ENCODE peak calls at places on chromosomes 5 and 9, in ten cellular contexts. O is upper lobe of right lung, X is DND-41, B is neural crest cell, R is neural progenitor cell, C is mucosa of descending colon, U is type B pancreatic cell, M is AG10803, W is lower leg skin, F is choroid plexus epithelial cell. N is an unnamed sample.

GRCh38 chr9:134691695-134692572 is 50.3 kb downstream of the COL5A1 start:
- DNase-seq in O (no peak), X (no peak), B (no peak), R (no peak), C (no peak), U (no peak), M (no peak), W (no peak), F (no peak), N (no peak)

GRCh38 chr9:71638627-71639026 is 129.7 kb downstream of the CEMIP2 start:
- DNase-seq in O (no peak), X (no peak), B (no peak), R (no peak), C (no peak), U (no peak), M (no peak), W (peak), F (peak), N (peak)

GRCh38 chr9:101462558-101462957 is 27.0 kb upstream of the ALDOB start:
- DNase-seq in O (no peak), X (no peak), B (no peak), R (peak), C (no peak), U (no peak), M (no peak), W (no peak), F (peak), N (no peak)

GRCh38 chr5:154811653-154812465 is 38.5 kb downstream of the FAXDC2 start:
- DNase-seq in O (peak), X (peak), B (peak), R (peak), C (peak), U (no peak), M (peak), W (no peak), F (peak), N (peak)

GRCh38 chr9:130311019-130311773 is 45.6 kb downstream of the HMCN2 start:
- DNase-seq in O (no peak), X (no peak), B (no peak), R (no peak), C (no peak), U (no peak), M (no peak), W (no peak), F (no peak), N (no peak)

GRCh38 chr5:68220914-68221313 is 5.4 kb downstream of the PIK3R1 start:
- DNase-seq in O (no peak), X (no peak), B (no peak), R (no peak), C (no peak), U (no peak), M (no peak), W (no peak), F (no peak), N (no peak)

GRCh38 chr5:126056851-126057622 is 366.2 kb upstream of the GRAMD2B start:
- DNase-seq in O (no peak), X (no peak), B (no peak), R (no peak), C (no peak), U (no peak), M (no peak), W (no peak), F (no peak), N (no peak)

GRCh38 chr5:116442095-116442534 is 132.5 kb downstream of the SEMA6A start:
- DNase-seq in O (no peak), X (no peak), B (no peak), R (no peak), C (peak), U (no peak), M (peak), W (no peak), F (peak), N (no peak)

GRCh38 chr9:5013379-5013778 is 28.3 kb downstream of the JAK2 start:
- DNase-seq in O (no peak), X (no peak), B (no peak), R (no peak), C (no peak), U (no peak), M (peak), W (peak), F (peak), N (no peak)

GRCh38 chr9:116334581-116335150 is 181.1 kb downstream of the PAPPA start:
- DNase-seq in O (no peak), X (no peak), B (peak), R (peak), C (no peak), U (no peak), M (no peak), W (no peak), F (no peak), N (no peak)

GRCh38 chr9:127981559-127982121 is 851 bp upstream of the EEIG1 start:
- DNase-seq in O (no peak), X (no peak), B (no peak), R (no peak), C (peak), U (no peak), M (no peak), W (no peak), F (no peak), N (no peak)

GRCh38 chr5:159779481-159779880 is 136.8 kb upstream of the ADRA1B start:
- DNase-seq in O (no peak), X (no peak), B (no peak), R (no peak), C (no peak), U (no peak), M (peak), W (no peak), F (no peak), N (no peak)

GRCh38 chr5:113255579-113256210 is 179.1 kb downstream of the TSSK1B start:
- DNase-seq in O (no peak), X (no peak), B (no peak), R (no peak), C (no peak), U (no peak), M (peak), W (no peak), F (peak), N (no peak)

GRCh38 chr5:68554566-68555279 is 339.2 kb downstream of the PIK3R1 start:
- DNase-seq in O (no peak), X (no peak), B (no peak), R (peak), C (peak), U (no peak), M (peak), W (peak), F (peak), N (no peak)

GRCh38 chr5:74357827-74358226 is 282.7 kb downstream of the ENC1 start:
- DNase-seq in O (no peak), X (no peak), B (no peak), R (no peak), C (no peak), U (no peak), M (no peak), W (no peak), F (no peak), N (no peak)

GRCh38 chr9:118330191-118330986 is 626.2 kb downstream of the TLR4 start:
- DNase-seq in O (no peak), X (no peak), B (no peak), R (peak), C (no peak), U (no peak), M (no peak), W (no peak), F (no peak), N (no peak)

GRCh38 chr5:35470866-35471265 is 146.8 kb upstream of the SPEF2 start:
- DNase-seq in O (no peak), X (no peak), B (no peak), R (no peak), C (no peak), U (no peak), M (peak), W (no peak), F (peak), N (no peak)

GRCh38 chr9:108270041-108270440 is 585.7 kb downstream of the ACTL7B start:
- DNase-seq in O (no peak), X (no peak), B (no peak), R (no peak), C (no peak), U (no peak), M (no peak), W (no peak), F (peak), N (no peak)

GRCh38 chr5:9604416-9604815 is 25.7 kb downstream of the TAS2R1 start:
- DNase-seq in O (no peak), X (no peak), B (no peak), R (no peak), C (no peak), U (no peak), M (no peak), W (no peak), F (no peak), N (no peak)

GRCh38 chr9:133467101-133467500 is 7.3 kb downstream of the CACFD1 start:
- DNase-seq in O (no peak), X (no peak), B (no peak), R (peak), C (peak), U (no peak), M (no peak), W (no peak), F (no peak), N (no peak)
- TF ChIP-seq CTCF in O (no peak), X (no peak), B (no peak), R (peak), C (no peak), U (peak), M (no peak), W (no peak), F (no peak), N (no peak)

DNA sequence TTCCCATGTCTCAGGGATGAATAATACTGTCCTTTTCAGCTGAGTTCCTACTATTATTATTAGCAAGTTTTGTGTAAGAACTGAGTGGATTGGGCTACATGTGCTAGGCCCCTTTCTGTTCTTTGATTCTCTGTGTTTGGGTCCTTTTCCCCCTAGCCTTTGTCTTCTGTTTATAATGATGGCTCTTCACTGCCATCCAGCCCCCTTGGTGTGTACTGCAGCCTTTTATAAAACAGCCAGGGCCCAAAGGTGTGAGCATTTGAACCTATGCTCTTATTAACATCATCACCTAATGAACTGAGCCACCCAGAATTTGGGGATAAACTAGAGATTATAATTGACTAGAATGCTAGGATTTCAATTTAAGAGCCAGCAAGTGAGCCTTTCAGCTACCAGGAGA is 52.6 kb downstream of the PLAC8L1 start:
- DNase-seq in O (no peak), X (no peak), B (no peak), R (peak), C (no peak), U (no peak), M (no peak), W (no peak), F (peak), N (peak)
- TF ChIP-seq CTCF in O (peak), X (peak), B (peak), R (peak), C (no peak), U (peak), M (peak), W (no peak), F (peak), N (no peak)

GRCh38 chr5:37839441-37840035 is 303 bp downstream of the GDNF start:
- DNase-seq in O (peak), X (no peak), B (peak), R (peak), C (no peak), U (peak), M (peak), W (peak), F (peak), N (no peak)
- TF ChIP-seq CTCF in O (no peak), X (no peak), B (no peak), R (no peak), C (no peak), U (no peak), M (no peak), W (no peak), F (no peak), N (no peak)

GRCh38 chr5:140118294-140118936 is 4.5 kb downstream of the PURA start:
- DNase-seq in O (no peak), X (no peak), B (no peak), R (no peak), C (no peak), U (no peak), M (peak), W (no peak), F (peak), N (no peak)

GRCh38 chr5:140117523-140117922 is 3.6 kb downstream of the PURA start:
- DNase-seq in O (no peak), X (no peak), B (no peak), R (no peak), C (no peak), U (no peak), M (no peak), W (no peak), F (no peak), N (no peak)

GRCh38 chr5:140115186-140115500 is 1.2 kb downstream of the PURA start:
- DNase-seq in O (no peak), X (no peak), B (no peak), R (no peak), C (no peak), U (no peak), M (no peak), W (no peak), F (no peak), N (no peak)

GRCh38 chr5:140114341-140115185 is 654 bp downstream of the PURA start:
- DNase-seq in O (peak), X (peak), B (peak), R (peak), C (peak), U (peak), M (peak), W (peak), F (peak), N (peak)

GRCh38 chr5:140116716-140117115 is 2.8 kb downstream of the PURA start:
- DNase-seq in O (no peak), X (no peak), B (no peak), R (no peak), C (no peak), U (no peak), M (no peak), W (no peak), F (no peak), N (no peak)
- TF ChIP-seq CTCF in O (no peak), X (no peak), B (peak), R (peak), C (no peak), U (peak), M (no peak), W (no peak), F (no peak), N (no peak)

DNA sequence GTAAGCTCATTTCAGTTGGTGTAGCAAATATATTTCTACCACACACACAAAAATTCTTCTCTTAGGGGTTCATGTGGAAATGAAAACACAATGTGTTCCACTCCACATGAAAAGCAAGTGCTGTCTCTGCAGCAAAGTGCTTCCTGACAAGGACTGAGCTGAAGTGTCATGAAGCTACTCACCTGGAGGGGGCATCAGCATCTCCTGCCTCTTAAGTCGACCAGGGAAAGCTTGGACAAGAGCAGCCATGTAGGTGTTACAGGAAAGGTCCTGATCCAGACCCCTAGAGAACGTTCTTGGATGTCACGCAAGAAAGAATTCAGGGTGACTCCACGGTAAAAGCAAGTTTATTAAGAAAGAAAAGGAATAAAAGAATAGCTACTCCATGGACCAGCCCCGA is 62.8 kb downstream of the SV2C start:
- DNase-seq in O (no peak), X (no peak), B (no peak), R (peak), C (no peak), U (no peak), M (no peak), W (no peak), F (peak), N (no peak)
- TF ChIP-seq CTCF in O (no peak), X (peak), B (peak), R (peak), C (no peak), U (peak), M (no peak), W (no peak), F (peak), N (no peak)

GRCh38 chr5:14665110-14665822 is 748 bp downstream of the OTULIN start:
- DNase-seq in O (peak), X (peak), B (peak), R (peak), C (peak), U (no peak), M (no peak), W (no peak), F (peak), N (no peak)

GRCh38 chr5:14667290-14667689 is 2.8 kb downstream of the OTULIN start:
- DNase-seq in O (no peak), X (no peak), B (no peak), R (no peak), C (no peak), U (no peak), M (no peak), W (no peak), F (no peak), N (no peak)

GRCh38 chr5:14667770-14668169 is 3.3 kb downstream of the OTULIN start:
- DNase-seq in O (no peak), X (no peak), B (no peak), R (no peak), C (no peak), U (no peak), M (no peak), W (no peak), F (no peak), N (no peak)

GRCh38 chr5:14664270-14665109 is at the start of gene OTULIN:
- DNase-seq in O (peak), X (peak), B (peak), R (peak), C (peak), U (peak), M (peak), W (peak), F (peak), N (peak)

GRCh38 chr5:14665949-14666741 is 1.6 kb downstream of the OTULIN start:
- DNase-seq in O (peak), X (peak), B (no peak), R (peak), C (peak), U (no peak), M (no peak), W (no peak), F (peak), N (no peak)
- TF ChIP-seq CTCF in O (no peak), X (peak), B (peak), R (peak), C (no peak), U (peak), M (peak), W (no peak), F (peak), N (no peak)

DNA sequence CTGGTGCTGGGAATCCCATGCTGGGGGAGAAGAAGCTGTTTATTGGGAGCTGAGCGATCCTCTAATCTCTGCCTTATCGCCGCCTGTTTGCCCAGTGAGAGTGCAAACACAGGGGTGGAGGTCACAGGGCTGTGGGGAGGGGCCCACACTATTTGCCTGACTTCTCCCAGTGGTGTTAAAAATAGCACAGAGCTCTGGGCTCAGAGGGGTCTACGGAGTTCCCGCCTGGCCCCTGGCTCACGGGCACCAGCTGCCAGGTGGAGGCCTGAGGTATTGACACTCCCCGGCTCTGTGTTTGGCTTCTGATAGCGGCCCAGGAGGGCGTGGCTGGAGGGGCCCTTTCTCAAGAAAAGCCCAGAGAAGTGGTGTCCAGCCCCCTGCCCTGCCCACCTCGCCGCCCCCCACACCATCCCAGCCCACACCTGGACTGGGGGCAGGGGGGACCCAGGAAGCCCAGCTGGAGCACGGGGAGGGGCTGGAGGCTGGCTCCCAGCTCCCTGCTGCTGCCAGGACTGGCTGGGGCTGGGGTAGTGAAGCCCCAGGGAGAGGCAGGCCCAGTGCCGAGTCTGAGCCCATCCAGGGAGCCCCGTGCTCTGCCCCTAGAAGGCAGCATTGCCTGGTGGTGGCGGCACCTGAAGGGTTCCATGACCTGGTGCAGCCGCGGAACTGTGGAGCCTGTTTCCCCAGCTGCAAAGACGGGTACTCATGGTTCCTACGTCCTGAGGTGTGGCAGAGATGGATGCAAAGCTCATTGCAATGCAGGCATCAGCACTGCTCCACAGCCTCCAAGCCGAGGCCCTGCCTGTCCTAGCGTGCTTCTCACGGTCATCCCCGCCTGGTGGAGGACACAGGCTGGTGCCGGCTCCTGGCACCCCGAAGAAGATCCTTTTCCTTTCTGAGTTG is 35.7 kb upstream of the EGFL7 start:
- DNase-seq in O (no peak), X (peak), B (no peak), R (peak), C (peak), U (no peak), M (no peak), W (no peak), F (no peak), N (no peak)
- TF ChIP-seq CTCF in O (no peak), X (peak), B (peak), R (no peak), C (no peak), U (peak), M (peak), W (no peak), F (peak), N (no peak)

GRCh38 chr5:25544652-25545249 is 900.0 kb upstream of the CDH10 start:
- DNase-seq in O (no peak), X (peak), B (peak), R (peak), C (no peak), U (no peak), M (no peak), W (no peak), F (peak), N (no peak)
- TF ChIP-seq CTCF in O (peak), X (peak), B (peak), R (peak), C (no peak), U (peak), M (peak), W (no peak), F (peak), N (peak)

N was measured in right atrium auricular region.